ENCODE peak calls at places on chromosomes 4 and X, in four cellular contexts. B is upper lobe of right lung, Q is H1, X is heart left ventricle. Y is an unnamed sample.

GRCh38 chrX:110316351-110317078 is 1.4 kb downstream of the AMMECR1 start:
- DNase-seq in B (no peak), Q (no peak), X (no peak), Y (no peak)

GRCh38 chr4:80336582-80336981 is 1.1 kb downstream of the CFAP299 start:
- DNase-seq in B (peak; percentile 51), Q (no peak), X (no peak), Y (peak; percentile 14)

GRCh38 chr4:103098746-103099421 is 750 bp downstream of the BDH2 start:
- DNase-seq in B (no peak), Q (no peak), X (no peak), Y (no peak)

GRCh38 chr4:121900132-121900983 is 30.1 kb upstream of the BBS7 start:
- DNase-seq in B (no peak), Q (peak; percentile 10), X (peak; percentile 23), Y (no peak)

GRCh38 chr4:76562851-76563803 is 128.1 kb downstream of the SHROOM3 start:
- DNase-seq in B (no peak), Q (no peak), X (no peak), Y (no peak)

GRCh38 chr4:8303485-8304281 is 34.1 kb downstream of the HTRA3 start:
- DNase-seq in B (no peak), Q (no peak), X (no peak), Y (no peak)

GRCh38 chr4:77599378-77599777 is 6.2 kb upstream of the CXCL13 start:
- DNase-seq in B (no peak), Q (no peak), X (no peak), Y (no peak)

GRCh38 chrX:41661366-41662095 is 27.2 kb upstream of the GPR34 start:
- DNase-seq in B (no peak), Q (no peak), X (no peak), Y (no peak)

GRCh38 chr4:154743683-154744340 is at the start of gene LRAT:
- DNase-seq in B (peak; percentile 88), Q (peak; percentile 80), X (no peak), Y (peak; percentile 77)

GRCh38 chrX:10203617-10204016 is 46.8 kb downstream of the CLCN4 start:
- DNase-seq in B (no peak), Q (no peak), X (no peak), Y (no peak)

GRCh38 chrX:109281478-109282275 is 200.2 kb downstream of the GUCY2F start:
- DNase-seq in B (no peak), Q (no peak), X (peak; percentile 9), Y (peak; percentile 15)

GRCh38 chrX:69568828-69569227 is 47.1 kb upstream of the EDA start:
- DNase-seq in B (no peak), Q (no peak), X (no peak), Y (no peak)

GRCh38 chrX:69562904-69563568 is 52.9 kb upstream of the EDA start:
- DNase-seq in B (no peak), Q (no peak), X (no peak), Y (no peak)

GRCh38 chrX:69565247-69565815 is 50.6 kb upstream of the EDA start:
- DNase-seq in B (no peak), Q (no peak), X (no peak), Y (no peak)

DNA sequence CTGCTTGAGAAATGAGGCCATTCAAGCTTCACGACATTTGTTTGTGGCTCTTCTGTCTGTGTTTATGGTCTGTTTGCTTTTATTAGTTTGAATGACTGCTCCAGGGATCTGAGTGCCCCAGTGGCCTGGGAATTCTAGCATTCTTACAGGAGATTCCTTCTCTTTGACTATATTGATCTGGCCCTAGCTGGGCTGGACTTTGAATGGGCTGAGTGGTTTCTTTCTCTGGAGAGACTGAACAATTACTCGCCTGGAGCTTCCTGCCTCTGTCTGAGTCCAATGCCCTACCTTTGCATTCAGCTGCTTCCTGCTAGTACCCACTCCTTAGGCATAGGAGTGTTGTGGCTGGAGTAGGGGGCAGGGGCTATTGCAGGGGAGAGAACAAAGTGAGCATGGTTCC is 51.2 kb upstream of the EDA start:
- DNase-seq in B (no peak), Q (no peak), X (no peak), Y (no peak)
- H3K27ac ChIP-seq in B (no peak overlapping the region), Q (no peak overlapping the region), X (no peak overlapping the region), Y (no peak overlapping the region)

GRCh38 chr4:71607109-71607508 is 176.8 kb downstream of the GC start:
- DNase-seq in B (no peak), Q (no peak), X (no peak), Y (no peak)

GRCh38 chr4:71602271-71602890 is 181.5 kb downstream of the GC start:
- DNase-seq in B (no peak), Q (no peak), X (no peak), Y (no peak)

GRCh38 chr4:71607780-71608673 is 175.9 kb downstream of the GC start:
- DNase-seq in B (no peak), Q (no peak), X (no peak), Y (no peak)

GRCh38 chr4:71608674-71609062 is 175.2 kb downstream of the GC start:
- DNase-seq in B (no peak), Q (no peak), X (no peak), Y (no peak)

DNA sequence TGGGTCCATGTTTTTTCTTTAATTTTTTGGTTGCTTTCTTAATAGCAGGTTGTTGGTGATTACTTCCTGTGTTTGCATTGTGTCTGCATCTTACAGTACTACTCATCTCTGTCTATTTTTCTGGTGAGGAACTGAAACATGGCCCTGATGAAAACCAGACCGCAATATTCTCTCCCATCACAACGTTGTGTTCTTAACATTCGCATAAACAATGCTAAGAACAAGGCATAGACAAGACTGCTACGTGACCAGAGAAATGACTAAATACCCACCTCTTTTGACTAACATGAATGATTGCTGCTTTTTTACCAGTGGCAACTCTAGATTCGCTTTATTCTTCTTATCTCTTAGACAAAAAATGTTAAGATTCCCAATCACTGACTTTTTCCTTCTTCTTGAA is 179.1 kb downstream of the GC start:
- DNase-seq in B (no peak), Q (no peak), X (no peak), Y (no peak)
- H3K27ac ChIP-seq in B (no peak overlapping the region), Q (no peak overlapping the region), X (no peak overlapping the region), Y (no peak overlapping the region)

GRCh38 chr4:106367072-106367471 is 1.5 kb downstream of the GIMD1 start:
- DNase-seq in B (no peak), Q (no peak), X (no peak), Y (no peak)

GRCh38 chr4:106362426-106362825 is 6.2 kb downstream of the GIMD1 start:
- DNase-seq in B (no peak), Q (no peak), X (no peak), Y (no peak)

GRCh38 chr4:106366026-106366425 is 2.6 kb downstream of the GIMD1 start:
- DNase-seq in B (no peak), Q (no peak), X (no peak), Y (no peak)

GRCh38 chr4:106368678-106369077 is at the start of gene GIMD1:
- DNase-seq in B (no peak), Q (no peak), X (no peak), Y (no peak)

GRCh38 chr4:106365613-106366012 is 3.0 kb downstream of the GIMD1 start:
- DNase-seq in B (no peak), Q (no peak), X (no peak), Y (no peak)
- H3K27ac ChIP-seq in B (no peak overlapping the region), Q (no peak overlapping the region), X (no peak overlapping the region), Y (no peak overlapping the region)

GRCh38 chr4:40140206-40140605 is 56.6 kb upstream of the RHOH start:
- DNase-seq in B (no peak), Q (no peak), X (no peak), Y (no peak)
- H3K27ac ChIP-seq in B (no peak overlapping the region), Q (no peak overlapping the region), X (no peak overlapping the region), Y (no peak overlapping the region)

GRCh38 chr4:2266181-2266580 is 4.3 kb upstream of the MXD4 start:
- DNase-seq in B (peak; percentile 83), Q (no peak), X (peak; percentile 65), Y (no peak)
- H3K27ac ChIP-seq in B (peak overlapping the region; percentile 71), Q (no peak overlapping the region), X (peak overlapping the region; percentile 73), Y (no peak overlapping the region)

DNA sequence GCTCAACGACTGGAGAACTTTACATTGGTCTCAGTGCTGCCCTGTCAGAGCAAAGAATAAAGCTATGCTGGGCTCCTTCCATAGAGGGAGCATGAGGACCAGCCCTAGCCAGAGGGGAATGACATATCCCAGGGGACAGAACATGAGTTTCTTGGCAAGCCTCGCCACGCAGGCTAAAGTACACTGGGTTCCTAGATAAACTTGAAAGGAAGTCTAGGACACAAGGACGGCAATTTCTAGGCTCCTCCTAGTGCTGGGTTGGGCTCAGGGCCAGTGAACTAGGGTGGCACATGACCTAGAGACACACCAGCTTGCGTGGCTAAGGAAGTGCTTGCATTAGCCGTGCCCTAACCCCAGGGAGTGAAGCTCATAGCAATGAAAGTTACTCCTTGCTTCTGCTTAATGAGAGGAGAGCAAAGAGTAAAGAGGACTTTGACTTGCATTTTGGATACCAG is 141.0 kb downstream of the MAB21L2 start:
- DNase-seq in B (peak; percentile 86), Q (no peak), X (peak; percentile 80), Y (peak; percentile 78)
- H3K27ac ChIP-seq in B (no peak overlapping the region), Q (no peak overlapping the region), X (peak overlapping the region; percentile 47), Y (peak overlapping the region; percentile 56)

GRCh38 chr4:123853651-123854050 is 457.1 kb downstream of the SPRY1 start:
- DNase-seq in B (no peak), Q (no peak), X (no peak), Y (no peak)

GRCh38 chr4:123858465-123858864 is 461.9 kb downstream of the SPRY1 start:
- DNase-seq in B (no peak), Q (no peak), X (no peak), Y (no peak)

GRCh38 chr4:123862812-123863211 is 466.2 kb downstream of the SPRY1 start:
- DNase-seq in B (no peak), Q (no peak), X (no peak), Y (no peak)

GRCh38 chr4:123851521-123851920 is 454.9 kb downstream of the SPRY1 start:
- DNase-seq in B (no peak), Q (no peak), X (no peak), Y (no peak)

GRCh38 chr4:123856689-123857545 is 460.3 kb downstream of the SPRY1 start:
- DNase-seq in B (no peak), Q (peak; percentile 19), X (peak; percentile 56), Y (no peak)
- H3K27ac ChIP-seq in B (peak overlapping the region; percentile 58), Q (no peak overlapping the region), X (peak overlapping the region; percentile 75), Y (no peak overlapping the region)

GRCh38 chrX:39519566-39520301 is 578.0 kb downstream of the BCOR start:
- DNase-seq in B (no peak), Q (no peak), X (peak; percentile 50), Y (no peak)
- H3K27ac ChIP-seq in B (no peak overlapping the region), Q (no peak overlapping the region), X (peak overlapping the region; percentile 75), Y (no peak overlapping the region)

GRCh38 chr4:145545538-145546224 is 64.0 kb downstream of the SMAD1 start:
- DNase-seq in B (no peak), Q (peak; percentile 10), X (no peak), Y (no peak)
- H3K27ac ChIP-seq in B (peak overlapping the region; percentile 17), Q (no peak overlapping the region), X (peak overlapping the region; percentile 35), Y (peak overlapping the region; percentile 5)

DNA sequence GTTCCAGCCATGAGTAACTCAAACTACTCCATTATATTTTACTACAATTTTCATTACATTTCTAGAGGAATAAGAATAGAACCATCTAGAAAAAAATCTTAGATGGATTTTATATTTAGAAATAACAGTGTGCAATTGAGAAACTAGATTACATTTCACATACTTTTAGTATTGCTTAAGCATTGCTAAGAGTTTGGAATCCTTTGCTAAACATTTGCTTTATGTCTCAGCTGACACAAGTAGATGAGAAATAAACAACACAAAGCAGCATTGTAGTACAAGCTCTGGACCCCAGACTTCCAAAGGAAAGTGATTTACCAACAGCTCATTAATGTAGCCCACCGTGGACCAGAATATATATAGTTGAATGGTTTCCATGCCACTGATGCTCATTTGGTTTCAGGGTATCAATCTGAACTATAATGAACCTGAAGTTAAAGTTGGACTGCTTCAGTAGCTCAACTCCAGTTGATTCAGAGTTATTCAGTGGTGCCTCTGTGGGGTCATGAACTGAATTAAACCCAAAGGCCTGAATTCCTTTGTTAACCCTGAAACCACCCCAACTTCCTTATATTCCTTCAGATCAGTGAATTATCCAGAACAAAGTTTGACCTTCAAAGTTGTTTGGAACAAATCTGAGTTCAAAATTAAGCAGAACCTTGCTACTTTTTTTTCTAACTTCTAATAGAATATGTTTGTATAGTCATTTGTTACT is 132.1 kb upstream of the NEIL3 start:
- DNase-seq in B (no peak), Q (no peak), X (no peak), Y (no peak)
- H3K27ac ChIP-seq in B (no peak overlapping the region), Q (no peak overlapping the region), X (no peak overlapping the region), Y (no peak overlapping the region)